ENCODE peak calls at places on chromosomes 16 and 17, in nine cellular contexts. L is thoracic aorta; I is BJ; F is breast epithelium; X is AG09309; E is CD8-positive, alpha-beta memory T cell; J is osteoblast; R is heart right ventricle; Y is GM12865. V is an unnamed sample.

GRCh38 chr16:15777533-15778203 is 79.2 kb downstream of the MYH11 start:
- DNase-seq in L (no peak), I (no peak), F (no peak), X (no peak), E (no peak), J (no peak), R (no peak), Y (peak), V (no peak)

GRCh38 chr17:44266402-44267164 is 1.4 kb downstream of the SLC4A1 start:
- DNase-seq in L (no peak), I (no peak), F (no peak), X (no peak), E (no peak), J (peak), R (no peak), Y (peak), V (no peak)

GRCh38 chr17:64707077-64707591 is 45.0 kb upstream of the SMURF2 start:
- DNase-seq in L (peak), I (peak), F (peak), X (peak), E (no peak), J (peak), R (peak), Y (no peak), V (peak)

GRCh38 chr16:19677403-19677802 is 40.6 kb downstream of the KNOP1 start:
- DNase-seq in L (no peak), I (no peak), F (no peak), X (no peak), E (no peak), J (no peak), R (peak), Y (no peak), V (no peak)

GRCh38 chr17:81426676-81427445 is 31.6 kb downstream of the BAHCC1 start:
- DNase-seq in L (no peak), I (no peak), F (no peak), X (no peak), E (no peak), J (no peak), R (no peak), Y (no peak), V (no peak)

GRCh38 chr17:39740357-39741111 is 2.8 kb downstream of the GRB7 start:
- DNase-seq in L (no peak), I (no peak), F (peak), X (no peak), E (no peak), J (peak), R (no peak), Y (no peak), V (no peak)

GRCh38 chr17:72682597-72682996 is 409.9 kb downstream of the SLC39A11 start:
- DNase-seq in L (no peak), I (no peak), F (no peak), X (no peak), E (no peak), J (no peak), R (no peak), Y (no peak), V (no peak)

GRCh38 chr16:49462989-49463371 is 89.4 kb downstream of the C16orf78 start:
- DNase-seq in L (no peak), I (no peak), F (no peak), X (no peak), E (no peak), J (no peak), R (no peak), Y (peak), V (no peak)

GRCh38 chr17:46081018-46081320 is 81.9 kb downstream of the STH start:
- DNase-seq in L (no peak), I (no peak), F (no peak), X (no peak), E (no peak), J (no peak), R (no peak), Y (no peak), V (no peak)

GRCh38 chr17:69744512-69745098 is 330.1 kb downstream of the MAP2K6 start:
- DNase-seq in L (no peak), I (no peak), F (no peak), X (no peak), E (no peak), J (no peak), R (no peak), Y (no peak), V (no peak)

GRCh38 chr17:19573075-19573474 is 39.4 kb downstream of the SLC47A1 start:
- DNase-seq in L (no peak), I (no peak), F (no peak), X (no peak), E (no peak), J (peak), R (no peak), Y (no peak), V (peak)

GRCh38 chr17:51799240-51799639 is 359.3 kb downstream of the CA10 start:
- DNase-seq in L (no peak), I (no peak), F (no peak), X (no peak), E (no peak), J (no peak), R (no peak), Y (no peak), V (no peak)

GRCh38 chr17:65785109-65785508 is 223.7 kb upstream of the AXIN2 start:
- DNase-seq in L (no peak), I (peak), F (no peak), X (peak), E (no peak), J (peak), R (no peak), Y (no peak), V (peak)

GRCh38 chr17:3935140-3935542 is 18.9 kb upstream of the P2RX1 start:
- DNase-seq in L (no peak), I (no peak), F (peak), X (no peak), E (no peak), J (peak), R (peak), Y (peak), V (peak)

GRCh38 chr17:68437979-68438877 is 19.1 kb downstream of the WIPI1 start:
- DNase-seq in L (no peak), I (no peak), F (no peak), X (no peak), E (no peak), J (no peak), R (peak), Y (peak), V (no peak)

GRCh38 chr17:50177983-50178834 is 12.4 kb downstream of the SGCA start:
- DNase-seq in L (peak), I (peak), F (peak), X (peak), E (no peak), J (peak), R (peak), Y (peak), V (peak)

GRCh38 chr16:5557448-5557847 is 459.9 kb upstream of the EEF2KMT start:
- DNase-seq in L (no peak), I (no peak), F (no peak), X (no peak), E (no peak), J (no peak), R (no peak), Y (no peak), V (no peak)

GRCh38 chr16:68468849-68469248 is 20.5 kb upstream of the SMPD3 start:
- DNase-seq in L (no peak), I (no peak), F (no peak), X (no peak), E (no peak), J (peak), R (no peak), Y (no peak), V (no peak)

GRCh38 chr17:61389670-61390478 is 9.8 kb upstream of the TBX2 start:
- DNase-seq in L (no peak), I (no peak), F (no peak), X (no peak), E (peak), J (peak), R (peak), Y (peak), V (no peak)

GRCh38 chr17:8015957-8016631 is 13.7 kb downstream of the GUCY2D start:
- DNase-seq in L (no peak), I (no peak), F (no peak), X (no peak), E (no peak), J (peak), R (no peak), Y (no peak), V (no peak)

GRCh38 chr17:48198950-48199541 is 91.5 kb downstream of the SNX11 start:
- DNase-seq in L (no peak), I (no peak), F (no peak), X (no peak), E (no peak), J (no peak), R (no peak), Y (peak), V (no peak)

GRCh38 chr17:64073771-64074703 is 53.6 kb upstream of the ICAM2 start:
- DNase-seq in L (no peak), I (no peak), F (no peak), X (no peak), E (no peak), J (no peak), R (no peak), Y (peak), V (no peak)

GRCh38 chr16:24837969-24838368 is 7.8 kb upstream of the SLC5A11 start:
- DNase-seq in L (no peak), I (no peak), F (no peak), X (no peak), E (no peak), J (no peak), R (no peak), Y (no peak), V (no peak)

GRCh38 chr17:41519501-41520224 is 973 bp upstream of the KRT15 start:
- DNase-seq in L (no peak), I (no peak), F (no peak), X (no peak), E (no peak), J (no peak), R (no peak), Y (no peak), V (no peak)

GRCh38 chr16:4913774-4914525 is 23.0 kb downstream of the PPL start:
- DNase-seq in L (no peak), I (no peak), F (no peak), X (no peak), E (no peak), J (peak), R (no peak), Y (no peak), V (no peak)

GRCh38 chr17:21288581-21289017 is 4.1 kb downstream of the MAP2K3 start:
- DNase-seq in L (no peak), I (no peak), F (no peak), X (no peak), E (no peak), J (peak), R (no peak), Y (peak), V (no peak)
- H3K4me3 ChIP-seq in L (peak), I (peak), F (peak), X (peak), E (peak), J (peak), R (no peak), Y (peak), V (no peak)

GRCh38 chr16:30996324-30996999 is 11.5 kb downstream of the HSD3B7 start:
- DNase-seq in L (no peak), I (no peak), F (no peak), X (no peak), E (no peak), J (peak), R (no peak), Y (peak), V (no peak)
- H3K4me3 ChIP-seq in L (peak), I (peak), F (peak), X (peak), E (peak), J (peak), R (peak), Y (peak), V (peak)

GRCh38 chr16:75234856-75235696 is 16.3 kb downstream of the CTRB1 start:
- DNase-seq in L (no peak), I (no peak), F (no peak), X (no peak), E (no peak), J (peak), R (peak), Y (no peak), V (no peak)
- H3K4me3 ChIP-seq in L (no peak), I (no peak), F (no peak), X (no peak), E (no peak), J (no peak), R (no peak), Y (no peak), V (no peak)

GRCh38 chr16:67243481-67243880 is 3.8 kb downstream of the FHOD1 start:
- DNase-seq in L (no peak), I (no peak), F (no peak), X (no peak), E (no peak), J (peak), R (no peak), Y (no peak), V (no peak)

GRCh38 chr16:67245189-67245585 is 2.1 kb downstream of the FHOD1 start:
- DNase-seq in L (no peak), I (no peak), F (no peak), X (no peak), E (no peak), J (peak), R (no peak), Y (no peak), V (no peak)

GRCh38 chr16:67245674-67246080 is 1.6 kb downstream of the FHOD1 start:
- DNase-seq in L (no peak), I (no peak), F (peak), X (no peak), E (no peak), J (peak), R (no peak), Y (no peak), V (no peak)

GRCh38 chr16:67246081-67246944 is 968 bp downstream of the FHOD1 start:
- DNase-seq in L (no peak), I (peak), F (peak), X (peak), E (peak), J (peak), R (peak), Y (peak), V (peak)

DNA sequence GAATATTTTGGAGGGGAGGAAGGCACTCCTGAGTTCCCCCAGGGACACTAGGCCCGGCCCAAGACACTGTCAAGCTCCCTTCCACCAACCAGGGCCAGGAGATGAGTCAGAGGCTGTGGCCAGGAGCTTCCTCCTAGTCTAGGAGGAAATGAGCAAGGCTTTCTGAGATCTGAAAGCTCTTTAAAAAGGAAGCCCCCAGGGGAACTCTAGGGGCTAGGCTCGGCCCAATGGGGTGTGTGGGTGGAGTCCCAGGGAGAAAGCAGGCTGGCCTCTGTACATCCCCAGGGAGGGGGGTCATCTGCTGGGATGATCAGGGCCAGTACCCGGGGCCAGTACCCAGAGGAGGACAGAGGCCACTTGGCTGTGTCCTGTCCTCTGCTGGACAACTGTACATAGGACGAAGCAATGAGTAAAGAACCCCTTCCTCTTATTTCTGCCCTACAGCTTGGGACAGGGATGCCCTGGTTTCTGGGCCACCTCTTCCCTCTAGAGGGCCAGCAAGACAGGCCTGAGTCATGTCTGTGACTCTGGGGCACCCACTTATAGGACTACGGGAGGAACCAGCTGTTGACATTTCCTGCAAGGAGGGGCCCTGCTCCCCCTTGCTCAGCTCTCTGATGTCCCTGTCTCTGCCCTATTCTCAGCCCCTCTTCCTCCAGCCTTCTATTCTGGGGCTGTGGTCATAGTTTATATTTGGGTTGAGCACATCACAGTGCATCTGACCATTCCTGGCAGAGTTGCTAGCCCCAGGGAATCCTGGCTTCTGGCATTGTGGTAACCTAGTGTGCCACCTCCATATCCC is 2.7 kb downstream of the FHOD1 start:
- DNase-seq in L (peak), I (peak), F (peak), X (peak), E (peak), J (peak), R (peak), Y (peak), V (peak)
- H3K4me3 ChIP-seq in L (peak), I (no peak), F (peak), X (no peak), E (peak), J (peak), R (no peak), Y (peak), V (peak)

DNA sequence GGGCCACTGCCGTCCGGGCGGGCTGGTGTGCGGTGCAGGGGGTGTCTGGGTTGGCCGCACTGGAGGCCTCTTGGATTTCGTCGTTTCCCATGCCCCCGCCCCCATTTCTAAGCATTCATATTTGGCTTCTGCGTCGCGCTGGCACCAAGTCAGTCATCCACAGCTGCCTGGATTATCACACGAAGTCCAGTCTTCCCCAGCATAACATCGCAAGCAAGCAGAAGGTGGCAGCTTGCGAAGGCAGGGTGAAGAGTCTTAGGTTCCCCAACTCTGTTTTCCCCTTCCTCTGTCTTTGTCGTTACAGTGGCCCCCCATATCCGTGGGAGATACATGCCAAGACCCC is 43.5 kb downstream of the ELAC2 start:
- DNase-seq in L (no peak), I (no peak), F (no peak), X (no peak), E (no peak), J (no peak), R (no peak), Y (no peak), V (no peak)
- H3K4me3 ChIP-seq in L (peak), I (no peak), F (peak), X (no peak), E (no peak), J (peak), R (peak), Y (no peak), V (peak)

DNA sequence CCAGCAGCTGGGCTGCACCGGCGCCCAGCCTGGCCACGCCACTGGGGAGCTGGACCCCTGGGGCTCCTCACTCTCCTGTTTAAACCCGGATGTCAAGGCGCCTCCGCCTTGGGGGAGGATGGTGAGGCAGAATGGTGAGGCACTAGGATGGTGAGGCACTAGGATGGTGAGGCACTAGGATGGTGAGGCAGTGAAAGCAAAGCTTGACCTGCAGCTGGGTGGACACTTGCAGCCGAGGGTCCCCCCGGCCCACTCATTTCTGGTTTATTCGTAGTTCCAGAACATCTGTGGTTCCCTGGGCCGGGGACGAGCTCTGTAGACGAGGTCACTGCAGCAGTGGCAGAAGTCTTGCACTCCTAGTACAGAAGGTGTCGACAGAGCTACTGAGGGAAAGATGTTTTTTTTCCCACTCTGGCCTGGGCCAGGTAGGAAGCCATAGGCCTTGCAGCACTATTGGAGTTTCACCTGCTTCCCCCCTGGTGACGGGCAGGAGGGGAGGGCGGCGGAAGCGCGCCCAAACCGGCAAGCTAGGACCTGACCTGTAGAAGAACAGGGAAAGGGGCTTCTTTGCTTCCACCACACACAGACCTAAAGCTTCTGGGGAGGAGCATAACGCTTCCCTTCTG is 1.1 kb upstream of the HNF1B start:
- DNase-seq in L (no peak), I (no peak), F (no peak), X (no peak), E (no peak), J (no peak), R (no peak), Y (no peak), V (no peak)
- H3K4me3 ChIP-seq in L (no peak), I (no peak), F (no peak), X (no peak), E (no peak), J (no peak), R (no peak), Y (peak), V (no peak)

GRCh38 chr16:53052519-53053501 is at the start of gene CHD9NB:
- DNase-seq in L (peak), I (peak), F (peak), X (peak), E (no peak), J (peak), R (no peak), Y (peak), V (peak)
- H3K4me3 ChIP-seq in L (peak), I (peak), F (peak), X (peak), E (no peak), J (peak), R (no peak), Y (peak), V (peak)

DNA sequence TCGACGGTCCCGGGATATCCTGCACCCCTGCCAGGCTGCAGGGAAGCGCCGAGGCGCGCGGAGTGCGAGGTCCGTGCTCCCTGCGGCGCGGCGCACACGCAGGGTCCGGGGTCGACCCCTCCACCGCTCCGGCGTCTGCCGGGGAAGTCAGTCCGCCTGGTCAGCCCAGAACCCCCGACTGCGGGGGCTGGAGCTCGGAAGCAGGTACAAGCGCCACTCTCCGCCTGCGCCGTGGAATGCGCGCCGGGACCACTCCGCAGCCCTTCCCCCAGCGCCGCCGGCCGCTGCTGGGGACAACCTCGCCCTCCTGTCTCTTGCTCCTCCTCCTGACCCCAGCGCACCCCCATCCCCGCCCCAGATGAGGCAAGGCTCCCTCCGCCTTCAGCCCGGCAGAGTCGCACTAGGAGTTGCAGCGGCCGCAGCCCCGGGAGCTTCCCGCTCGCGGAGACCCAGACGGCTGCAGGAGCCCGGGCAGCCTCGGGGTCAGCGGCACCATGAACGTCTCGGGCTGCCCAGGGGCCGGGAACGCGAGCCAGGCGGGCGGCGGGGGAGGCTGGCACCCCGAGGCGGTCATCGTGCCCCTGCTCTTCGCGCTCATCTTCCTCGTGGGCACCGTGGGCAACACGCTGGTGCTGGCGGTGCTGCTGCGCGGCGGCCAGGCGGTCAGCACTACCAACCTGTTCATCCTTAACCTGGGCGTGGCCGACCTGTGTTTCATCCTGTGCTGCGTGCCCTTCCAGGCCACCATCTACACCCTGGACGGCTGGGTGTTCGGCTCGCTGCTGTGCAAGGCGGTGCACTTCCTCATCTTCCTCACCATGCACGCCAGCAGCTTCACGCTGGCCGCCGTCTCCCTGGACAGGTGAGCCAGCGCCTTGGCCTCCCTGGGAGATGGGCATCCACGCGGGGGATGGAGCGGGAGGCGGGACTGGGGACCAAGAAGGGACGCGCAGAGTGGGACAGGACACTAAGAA is at the start of gene GALR2:
- DNase-seq in L (no peak), I (no peak), F (no peak), X (no peak), E (no peak), J (peak), R (no peak), Y (no peak), V (no peak)
- H3K4me3 ChIP-seq in L (peak), I (no peak), F (peak), X (no peak), E (peak), J (no peak), R (peak), Y (no peak), V (peak)

V was measured in skeletal muscle cell.